ENCODE peak calls at places on chromosomes 2 and 18, in four cellular contexts. One of them, this sample, is unnamed.

GRCh38 chr2:219643788-219644398 is 16.5 kb downstream of the SLC4A3 start:
- DNase-seq in activated T-cell treated with anti-CD3 and anti-CD28 coated beads, Interleukin-2, amount 50 U/mL, for 4 hours: no peak
- DNase-seq in activated T-helper 1 cell treated with anti-CD3 and anti-CD28 coated beads, Interleukin-12 subunit alpha, Interleukin-12 subunit beta, Interleukin-2, Interleukin-4 antibody, amounts not matched to agents 30 ng/mL and 10 ng/mL and 1 ng/mL, durations not matched to agents 14 hours and 24 hours and 36 hours: no peak
- DNase-seq in NCI-H1694: no peak
- DNase-seq in this sample: no peak

GRCh38 chr2:127694986-127695385 is 6.3 kb upstream of the SFT2D3 start:
- DNase-seq in activated T-cell treated with anti-CD3 and anti-CD28 coated beads, Interleukin-2, amount 50 U/mL, for 4 hours: no peak
- DNase-seq in activated T-helper 1 cell treated with anti-CD3 and anti-CD28 coated beads, Interleukin-12 subunit alpha, Interleukin-12 subunit beta, Interleukin-2, Interleukin-4 antibody, amounts not matched to agents 30 ng/mL and 10 ng/mL and 1 ng/mL, durations not matched to agents 14 hours and 24 hours and 36 hours: no peak
- DNase-seq in NCI-H1694: no peak
- DNase-seq in this sample: no peak

GRCh38 chr2:181985632-181986205 is at the start of gene PPP1R1C:
- DNase-seq in activated T-cell treated with anti-CD3 and anti-CD28 coated beads, Interleukin-2, amount 50 U/mL, for 4 hours: no peak
- DNase-seq in activated T-helper 1 cell treated with anti-CD3 and anti-CD28 coated beads, Interleukin-12 subunit alpha, Interleukin-12 subunit beta, Interleukin-2, Interleukin-4 antibody, amounts not matched to agents 30 ng/mL and 10 ng/mL and 1 ng/mL, durations not matched to agents 14 hours and 24 hours and 36 hours: no peak
- DNase-seq in NCI-H1694: no peak
- DNase-seq in this sample: no peak

GRCh38 chr2:160228141-160228963 is 28.3 kb upstream of the ITGB6 start:
- DNase-seq in activated T-cell treated with anti-CD3 and anti-CD28 coated beads, Interleukin-2, amount 50 U/mL, for 4 hours: no peak
- DNase-seq in activated T-helper 1 cell treated with anti-CD3 and anti-CD28 coated beads, Interleukin-12 subunit alpha, Interleukin-12 subunit beta, Interleukin-2, Interleukin-4 antibody, amounts not matched to agents 30 ng/mL and 10 ng/mL and 1 ng/mL, durations not matched to agents 14 hours and 24 hours and 36 hours: no peak
- DNase-seq in NCI-H1694: no peak
- DNase-seq in this sample: no peak

GRCh38 chr18:23547806-23548205 is 38.5 kb downstream of the NPC1 start:
- DNase-seq in activated T-cell treated with anti-CD3 and anti-CD28 coated beads, Interleukin-2, amount 50 U/mL, for 4 hours: no peak
- DNase-seq in activated T-helper 1 cell treated with anti-CD3 and anti-CD28 coated beads, Interleukin-12 subunit alpha, Interleukin-12 subunit beta, Interleukin-2, Interleukin-4 antibody, amounts not matched to agents 30 ng/mL and 10 ng/mL and 1 ng/mL, durations not matched to agents 14 hours and 24 hours and 36 hours: no peak
- DNase-seq in NCI-H1694: no peak
- DNase-seq in this sample: no peak

GRCh38 chr2:21261591-21261990 is 137.8 kb downstream of the TDRD15 start:
- DNase-seq in activated T-cell treated with anti-CD3 and anti-CD28 coated beads, Interleukin-2, amount 50 U/mL, for 4 hours: no peak
- DNase-seq in activated T-helper 1 cell treated with anti-CD3 and anti-CD28 coated beads, Interleukin-12 subunit alpha, Interleukin-12 subunit beta, Interleukin-2, Interleukin-4 antibody, amounts not matched to agents 30 ng/mL and 10 ng/mL and 1 ng/mL, durations not matched to agents 14 hours and 24 hours and 36 hours: no peak
- DNase-seq in NCI-H1694: no peak
- DNase-seq in this sample: no peak

GRCh38 chr2:113240150-113240914 is 38.4 kb downstream of the PAX8 start:
- DNase-seq in activated T-cell treated with anti-CD3 and anti-CD28 coated beads, Interleukin-2, amount 50 U/mL, for 4 hours: no peak
- DNase-seq in activated T-helper 1 cell treated with anti-CD3 and anti-CD28 coated beads, Interleukin-12 subunit alpha, Interleukin-12 subunit beta, Interleukin-2, Interleukin-4 antibody, amounts not matched to agents 30 ng/mL and 10 ng/mL and 1 ng/mL, durations not matched to agents 14 hours and 24 hours and 36 hours: no peak
- DNase-seq in NCI-H1694: peak; percentile 29
- DNase-seq in this sample: no peak

GRCh38 chr2:136410673-136411072 is 292.7 kb upstream of the CXCR4 start:
- DNase-seq in activated T-cell treated with anti-CD3 and anti-CD28 coated beads, Interleukin-2, amount 50 U/mL, for 4 hours: no peak
- DNase-seq in activated T-helper 1 cell treated with anti-CD3 and anti-CD28 coated beads, Interleukin-12 subunit alpha, Interleukin-12 subunit beta, Interleukin-2, Interleukin-4 antibody, amounts not matched to agents 30 ng/mL and 10 ng/mL and 1 ng/mL, durations not matched to agents 14 hours and 24 hours and 36 hours: no peak
- DNase-seq in NCI-H1694: no peak
- DNase-seq in this sample: no peak

GRCh38 chr18:79797518-79798345 is at the start of gene KCNG2:
- DNase-seq in activated T-cell treated with anti-CD3 and anti-CD28 coated beads, Interleukin-2, amount 50 U/mL, for 4 hours: no peak
- DNase-seq in activated T-helper 1 cell treated with anti-CD3 and anti-CD28 coated beads, Interleukin-12 subunit alpha, Interleukin-12 subunit beta, Interleukin-2, Interleukin-4 antibody, amounts not matched to agents 30 ng/mL and 10 ng/mL and 1 ng/mL, durations not matched to agents 14 hours and 24 hours and 36 hours: no peak
- DNase-seq in NCI-H1694: no peak
- DNase-seq in this sample: no peak

GRCh38 chr2:235005603-235006259 is 53.9 kb downstream of the SH3BP4 start:
- DNase-seq in activated T-cell treated with anti-CD3 and anti-CD28 coated beads, Interleukin-2, amount 50 U/mL, for 4 hours: no peak
- DNase-seq in activated T-helper 1 cell treated with anti-CD3 and anti-CD28 coated beads, Interleukin-12 subunit alpha, Interleukin-12 subunit beta, Interleukin-2, Interleukin-4 antibody, amounts not matched to agents 30 ng/mL and 10 ng/mL and 1 ng/mL, durations not matched to agents 14 hours and 24 hours and 36 hours: no peak
- DNase-seq in NCI-H1694: no peak
- DNase-seq in this sample: no peak

GRCh38 chr2:127107622-127107999 is 657 bp upstream of the BIN1 start:
- DNase-seq in activated T-cell treated with anti-CD3 and anti-CD28 coated beads, Interleukin-2, amount 50 U/mL, for 4 hours: no peak
- DNase-seq in activated T-helper 1 cell treated with anti-CD3 and anti-CD28 coated beads, Interleukin-12 subunit alpha, Interleukin-12 subunit beta, Interleukin-2, Interleukin-4 antibody, amounts not matched to agents 30 ng/mL and 10 ng/mL and 1 ng/mL, durations not matched to agents 14 hours and 24 hours and 36 hours: no peak
- DNase-seq in NCI-H1694: peak; percentile 29
- DNase-seq in this sample: no peak